ENCODE peak calls at places on chromosome 6, in five cellular contexts. U is adrenal gland, V is breast epithelium, K is upper lobe of left lung, S is endothelial cell of umbilical vein. N is an unnamed sample.

GRCh38 chr6:128929869-128930268 is 46.9 kb downstream of the LAMA2 start:
- DNase-seq in V (no peak), S (no peak), K (no peak), U (no peak), N (no peak)

GRCh38 chr6:109867009-109867969 is 110.8 kb upstream of the GPR6 start:
- DNase-seq in K (no peak), V (peak; percentile 33), S (peak; percentile 5), U (peak; percentile 83), N (no peak)

GRCh38 chr6:50591135-50591534 is 122.2 kb upstream of the TFAP2D start:
- DNase-seq in U (no peak), K (no peak), S (no peak), V (no peak), N (no peak)

GRCh38 chr6:27238010-27238983 is 9.2 kb upstream of the PRSS16 start:
- DNase-seq in S (peak; percentile 10), V (no peak), U (no peak), K (peak; percentile 32), N (no peak)

GRCh38 chr6:138523347-138524210 is 24.3 kb upstream of the NHSL1 start:
- DNase-seq in K (no peak), V (no peak), U (no peak), S (peak; percentile 32), N (no peak)

GRCh38 chr6:127784468-127784867 is 116.4 kb downstream of the THEMIS start:
- DNase-seq in S (no peak), U (no peak), K (no peak), V (no peak), N (no peak)

GRCh38 chr6:17289491-17290106 is 8.4 kb downstream of the RBM24 start:
- DNase-seq in K (peak; percentile 93), U (peak; percentile 50), V (no peak), S (no peak), N (no peak)

GRCh38 chr6:130222775-130223174 is at the start of gene SAMD3:
- DNase-seq in S (no peak), U (no peak), V (no peak), K (no peak), N (no peak)

GRCh38 chr6:128731249-128732165 is 151.4 kb upstream of the LAMA2 start:
- DNase-seq in K (no peak), V (no peak), S (peak; percentile 69), U (no peak), N (peak; percentile 2)

GRCh38 chr6:121748376-121748775 is 312.9 kb downstream of the GJA1 start:
- DNase-seq in S (no peak), K (no peak), V (no peak), U (no peak), N (no peak)

GRCh38 chr6:30646450-30647038 is 389 bp upstream of the C6orf136 start:
- DNase-seq in S (peak; percentile 93), V (no peak), U (peak; percentile 97), K (peak; percentile 96), N (no peak)

GRCh38 chr6:7073810-7074525 is 33.8 kb upstream of the RREB1 start:
- DNase-seq in U (peak; percentile 74), S (no peak), V (no peak), K (peak; percentile 74), N (no peak)

GRCh38 chr6:42257063-42257462 is 39.4 kb upstream of the MRPS10 start:
- DNase-seq in S (peak; percentile 32), V (no peak), K (no peak), U (peak; percentile 74), N (no peak)

GRCh38 chr6:138004423-138005287 is 102.6 kb downstream of the PERP start:
- DNase-seq in V (no peak), K (no peak), U (no peak), S (peak; percentile 53), N (no peak)

GRCh38 chr6:88985901-88986300 is 22.5 kb upstream of the RNGTT start:
- DNase-seq in V (no peak), S (no peak), U (no peak), K (no peak), N (no peak)

GRCh38 chr6:134115715-134116074 is 63.3 kb upstream of the SLC2A12 start:
- DNase-seq in K (no peak), S (no peak), U (no peak), V (no peak), N (no peak)

GRCh38 chr6:2134559-2134958 is 110.8 kb downstream of the GMDS start:
- DNase-seq in S (peak; percentile 39), K (no peak), U (no peak), V (no peak), N (no peak)

GRCh38 chr6:16688984-16689636 is 72.2 kb downstream of the ATXN1 start:
- DNase-seq in S (peak; percentile 94), K (no peak), U (no peak), V (no peak), N (no peak)

GRCh38 chr6:34305982-34306702 is 57.3 kb upstream of the SMIM29 start:
- DNase-seq in S (peak; percentile 92), K (no peak), U (no peak), V (no peak), N (no peak)

GRCh38 chr6:32623693-32624092 is 13.5 kb upstream of the HLA-DQA1 start:
- DNase-seq in K (no peak), S (no peak), U (no peak), V (no peak), N (no peak)

GRCh38 chr6:32622545-32623401 is 14.4 kb upstream of the HLA-DQA1 start:
- DNase-seq in V (no peak), U (no peak), S (no peak), K (peak; percentile 49), N (no peak)

GRCh38 chr6:32617751-32618150 is 19.5 kb upstream of the HLA-DQA1 start:
- DNase-seq in K (no peak), V (no peak), U (no peak), S (no peak), N (no peak)

GRCh38 chr6:32624565-32624964 is 12.6 kb upstream of the HLA-DQA1 start:
- DNase-seq in S (no peak), V (no peak), K (no peak), U (no peak), N (no peak)

GRCh38 chr6:32621372-32621771 is 15.8 kb upstream of the HLA-DQA1 start:
- DNase-seq in V (no peak), K (no peak), U (no peak), S (no peak), N (no peak)
- TF ChIP-seq POLR2A in V (no peak), K (no peak), U (no peak), S (no peak), N (no peak)

GRCh38 chr6:11273406-11274065 is 41.1 kb upstream of the NEDD9 start:
- DNase-seq in S (no peak), U (no peak), V (no peak), K (no peak), N (no peak)

GRCh38 chr6:11270030-11271027 is 37.9 kb upstream of the NEDD9 start:
- DNase-seq in U (peak; percentile 78), V (no peak), K (no peak), S (peak; percentile 11), N (no peak)

GRCh38 chr6:11271228-11271627 is 38.8 kb upstream of the NEDD9 start:
- DNase-seq in U (no peak), K (peak; percentile 61), S (no peak), V (no peak), N (no peak)

GRCh38 chr6:11271637-11272036 is 39.2 kb upstream of the NEDD9 start:
- DNase-seq in S (no peak), U (no peak), K (no peak), V (no peak), N (no peak)

DNA sequence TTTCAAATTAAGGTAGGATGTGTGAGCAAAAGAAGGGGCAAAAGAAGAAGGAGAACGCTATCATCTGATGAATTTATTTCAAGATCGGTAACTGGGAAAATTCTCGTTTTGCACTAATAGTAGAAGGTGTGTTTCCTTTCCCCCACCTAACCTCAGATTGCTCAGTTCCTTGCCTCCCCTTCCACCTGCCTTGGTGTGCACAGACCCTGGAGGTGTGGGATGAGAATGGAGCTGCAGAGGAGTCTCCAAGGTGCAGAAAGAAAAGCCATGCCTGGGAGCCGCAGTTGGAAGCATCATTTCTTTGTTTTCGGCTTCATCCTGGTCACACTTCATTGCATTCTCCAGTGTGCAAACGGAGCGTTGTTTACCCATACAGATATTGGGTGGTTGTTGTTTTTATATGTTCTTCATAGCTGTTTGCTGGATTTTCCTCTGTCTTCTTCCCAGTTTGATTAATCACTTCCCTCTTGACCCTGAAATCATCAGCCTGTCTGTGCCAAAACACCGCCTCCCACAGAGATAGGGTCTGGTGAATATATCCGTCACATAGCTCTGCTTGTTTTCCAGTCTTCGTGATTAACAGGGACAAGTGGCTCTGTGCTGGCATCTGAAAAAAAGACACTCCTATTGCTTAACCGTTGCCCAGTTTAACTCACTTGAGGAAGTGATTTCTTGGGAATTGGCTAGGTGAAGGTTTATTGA is 40.2 kb upstream of the NEDD9 start:
- DNase-seq in K (no peak), S (no peak), U (peak; percentile 63), V (no peak), N (no peak)
- TF ChIP-seq POLR2A in K (no peak), S (no peak), U (no peak), V (no peak), N (no peak)

GRCh38 chr6:32639440-32640394 is 2.5 kb downstream of the HLA-DQA1 start:
- DNase-seq in U (no peak), S (no peak), V (no peak), K (no peak), N (no peak)

GRCh38 chr6:32642707-32643106 is 5.5 kb downstream of the HLA-DQA1 start:
- DNase-seq in S (no peak), U (no peak), V (no peak), K (no peak), N (no peak)

GRCh38 chr6:32643904-32644303 is 6.7 kb downstream of the HLA-DQA1 start:
- DNase-seq in V (no peak), K (no peak), S (no peak), U (no peak), N (no peak)

GRCh38 chr6:32638521-32639219 is 1.5 kb downstream of the HLA-DQA1 start:
- DNase-seq in K (no peak), U (no peak), V (no peak), S (no peak), N (no peak)

GRCh38 chr6:32641122-32641521 is 3.9 kb downstream of the HLA-DQA1 start:
- DNase-seq in K (no peak), V (no peak), U (no peak), S (no peak), N (no peak)
- TF ChIP-seq POLR2A in K (no peak), V (no peak), U (no peak), S (no peak), N (no peak)

GRCh38 chr6:3308106-3308505 is 49.4 kb downstream of the PSMG4 start:
- DNase-seq in K (no peak), U (no peak), V (no peak), S (no peak), N (no peak)

GRCh38 chr6:3307436-3307835 is 48.7 kb downstream of the PSMG4 start:
- DNase-seq in V (no peak), U (no peak), S (no peak), K (no peak), N (no peak)

GRCh38 chr6:3305831-3306230 is 47.1 kb downstream of the PSMG4 start:
- DNase-seq in K (no peak), S (no peak), V (no peak), U (no peak), N (no peak)

GRCh38 chr6:3305216-3305565 is 46.4 kb downstream of the PSMG4 start:
- DNase-seq in K (no peak), S (no peak), U (no peak), V (no peak), N (no peak)

DNA sequence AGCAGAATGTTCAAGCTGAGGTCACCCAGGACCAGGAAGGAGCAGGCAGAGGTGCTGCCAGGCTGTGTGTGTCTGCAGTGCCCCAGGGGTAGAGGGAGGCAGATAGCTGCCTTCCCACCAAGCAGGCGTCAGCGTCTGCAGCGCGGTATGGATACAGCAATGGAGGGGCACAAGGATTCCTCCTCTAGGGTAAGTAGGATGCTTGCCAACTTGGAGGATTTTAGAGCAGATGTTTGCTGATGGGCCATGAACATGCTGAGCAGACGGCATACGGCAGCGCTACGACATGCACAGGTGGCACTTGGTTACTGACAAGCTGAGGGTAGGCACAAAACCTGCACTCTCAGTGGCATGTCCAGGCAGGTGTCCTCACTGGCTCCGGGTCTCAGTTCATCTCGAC is 48.1 kb downstream of the PSMG4 start:
- DNase-seq in K (no peak), V (no peak), U (no peak), S (no peak), N (no peak)
- TF ChIP-seq POLR2A in K (no peak), V (no peak), U (no peak), S (no peak), N (no peak)

N was measured in H54.